ENCODE peak calls at places on chromosomes 12 and 14, in ten cellular contexts. N is stomach; M is tibial artery; C is psoas muscle; X is kidney; W is AG04450; Q is foreskin fibroblast; L is MM.1S; P is CD8-positive, alpha-beta T cell; S is dorsolateral prefrontal cortex. U is an unnamed sample.

GRCh38 chr14:72450473-72451044 is 443.3 kb downstream of the DPF3 start:
- DNase-seq in N (no peak), M (no peak), C (no peak), X (no peak), W (no peak), Q (no peak), L (no peak), P (no peak), S (no peak), U (no peak)

GRCh38 chr14:94738786-94739185 is 31.1 kb downstream of the GSC start:
- DNase-seq in N (no peak), M (no peak), C (no peak), X (no peak), W (no peak), Q (no peak), L (no peak), P (no peak), S (no peak), U (peak)

GRCh38 chr12:32897688-32898573 is 1.4 kb upstream of the PKP2 start:
- DNase-seq in N (no peak), M (no peak), C (no peak), X (no peak), W (no peak), Q (no peak), L (no peak), P (no peak), S (no peak), U (no peak)

GRCh38 chr12:52006726-52007157 is at the start of gene TAMALIN:
- DNase-seq in N (peak), M (peak), C (peak), X (peak), W (no peak), Q (no peak), L (no peak), P (peak), S (peak), U (peak)

GRCh38 chr12:7190268-7191055 is 976 bp downstream of the PEX5 start:
- DNase-seq in N (no peak), M (peak), C (peak), X (peak), W (no peak), Q (no peak), L (no peak), P (no peak), S (peak), U (peak)

GRCh38 chr14:100979780-100980179 is 76.3 kb upstream of the RTL1 start:
- DNase-seq in N (no peak), M (no peak), C (no peak), X (no peak), W (peak), Q (peak), L (no peak), P (no peak), S (no peak), U (peak)

GRCh38 chr12:80494836-80495235 is 50.8 kb downstream of the PTPRQ start:
- DNase-seq in N (no peak), M (no peak), C (no peak), X (no peak), W (no peak), Q (no peak), L (no peak), P (no peak), S (no peak), U (no peak)

GRCh38 chr14:102591372-102591943 is 991 bp upstream of the RCOR1 start:
- DNase-seq in N (peak), M (peak), C (peak), X (peak), W (no peak), Q (no peak), L (no peak), P (peak), S (peak), U (peak)

GRCh38 chr14:75176142-75176820 is at the start of gene TMED10:
- DNase-seq in N (peak), M (peak), C (peak), X (peak), W (peak), Q (peak), L (peak), P (peak), S (peak), U (peak)

GRCh38 chr14:73833530-73834257 is 17.9 kb upstream of the PTGR2 start:
- DNase-seq in N (no peak), M (no peak), C (no peak), X (peak), W (no peak), Q (peak), L (no peak), P (no peak), S (peak), U (peak)

GRCh38 chr14:54580933-54581332 is 14.0 kb downstream of the SAMD4A start:
- DNase-seq in N (no peak), M (no peak), C (no peak), X (no peak), W (no peak), Q (no peak), L (no peak), P (no peak), S (no peak), U (no peak)

GRCh38 chr14:51668870-51669269 is 17.2 kb downstream of the FRMD6 start:
- DNase-seq in N (no peak), M (no peak), C (no peak), X (no peak), W (no peak), Q (no peak), L (no peak), P (no peak), S (no peak), U (peak)

GRCh38 chr12:120262852-120263724 is 2.4 kb downstream of the PXN start:
- DNase-seq in N (no peak), M (no peak), C (peak), X (peak), W (no peak), Q (no peak), L (no peak), P (no peak), S (no peak), U (peak)

GRCh38 chr12:104137175-104137901 is 672 bp downstream of the NFYB start:
- DNase-seq in N (peak), M (peak), C (peak), X (peak), W (peak), Q (peak), L (peak), P (peak), S (no peak), U (peak)

GRCh38 chr12:214005-214736 is at the start of gene SLC6A12:
- DNase-seq in N (no peak), M (no peak), C (no peak), X (peak), W (no peak), Q (no peak), L (no peak), P (no peak), S (no peak), U (no peak)

GRCh38 chr14:22096511-22096890 is 422.9 kb upstream of the OR4E1 start:
- DNase-seq in N (no peak), M (no peak), C (no peak), X (no peak), W (no peak), Q (no peak), L (peak), P (no peak), S (no peak), U (no peak)

GRCh38 chr12:12892670-12893290 is 1.4 kb downstream of the GPRC5A start:
- DNase-seq in N (no peak), M (no peak), C (no peak), X (no peak), W (no peak), Q (no peak), L (no peak), P (no peak), S (no peak), U (no peak)
- H3K4me3 ChIP-seq in N (no peak), M (peak), C (no peak), X (no peak), W (peak), Q (peak), L (no peak), P (no peak), S (no peak), U (peak)

GRCh38 chr12:106315523-106315922 is 13.0 kb downstream of the TCP11L2 start:
- DNase-seq in N (no peak), M (no peak), C (no peak), X (no peak), W (no peak), Q (no peak), L (no peak), P (no peak), S (no peak), U (no peak)
- TF ChIP-seq CTCF in N (no peak), M (no peak), C (no peak), X (no peak), W (no peak), Q (no peak), L (no peak), P (no peak), S (no peak), U (no peak)

GRCh38 chr12:116887244-116887643 is 6.0 kb upstream of the HRK start:
- DNase-seq in N (no peak), M (no peak), C (no peak), X (no peak), W (no peak), Q (no peak), L (no peak), P (no peak), S (no peak), U (no peak)
- H3K4me3 ChIP-seq in N (no peak), M (no peak), C (no peak), X (no peak), W (no peak), Q (no peak), L (no peak), P (no peak), S (no peak), U (no peak)

GRCh38 chr12:43131304-43131703 is 420.7 kb downstream of the ADAMTS20 start:
- DNase-seq in N (no peak), M (no peak), C (no peak), X (no peak), W (no peak), Q (no peak), L (no peak), P (no peak), S (no peak), U (no peak)

GRCh38 chr12:43132291-43132690 is 419.7 kb downstream of the ADAMTS20 start:
- DNase-seq in N (no peak), M (no peak), C (no peak), X (no peak), W (no peak), Q (no peak), L (no peak), P (no peak), S (no peak), U (no peak)

GRCh38 chr12:43126652-43127051 is 425.4 kb downstream of the ADAMTS20 start:
- DNase-seq in N (no peak), M (no peak), C (no peak), X (no peak), W (no peak), Q (no peak), L (no peak), P (no peak), S (no peak), U (no peak)
- TF ChIP-seq CTCF in N (no peak), M (no peak), C (no peak), X (no peak), W (no peak), Q (no peak), L (no peak), P (no peak), S (no peak), U (no peak)

DNA sequence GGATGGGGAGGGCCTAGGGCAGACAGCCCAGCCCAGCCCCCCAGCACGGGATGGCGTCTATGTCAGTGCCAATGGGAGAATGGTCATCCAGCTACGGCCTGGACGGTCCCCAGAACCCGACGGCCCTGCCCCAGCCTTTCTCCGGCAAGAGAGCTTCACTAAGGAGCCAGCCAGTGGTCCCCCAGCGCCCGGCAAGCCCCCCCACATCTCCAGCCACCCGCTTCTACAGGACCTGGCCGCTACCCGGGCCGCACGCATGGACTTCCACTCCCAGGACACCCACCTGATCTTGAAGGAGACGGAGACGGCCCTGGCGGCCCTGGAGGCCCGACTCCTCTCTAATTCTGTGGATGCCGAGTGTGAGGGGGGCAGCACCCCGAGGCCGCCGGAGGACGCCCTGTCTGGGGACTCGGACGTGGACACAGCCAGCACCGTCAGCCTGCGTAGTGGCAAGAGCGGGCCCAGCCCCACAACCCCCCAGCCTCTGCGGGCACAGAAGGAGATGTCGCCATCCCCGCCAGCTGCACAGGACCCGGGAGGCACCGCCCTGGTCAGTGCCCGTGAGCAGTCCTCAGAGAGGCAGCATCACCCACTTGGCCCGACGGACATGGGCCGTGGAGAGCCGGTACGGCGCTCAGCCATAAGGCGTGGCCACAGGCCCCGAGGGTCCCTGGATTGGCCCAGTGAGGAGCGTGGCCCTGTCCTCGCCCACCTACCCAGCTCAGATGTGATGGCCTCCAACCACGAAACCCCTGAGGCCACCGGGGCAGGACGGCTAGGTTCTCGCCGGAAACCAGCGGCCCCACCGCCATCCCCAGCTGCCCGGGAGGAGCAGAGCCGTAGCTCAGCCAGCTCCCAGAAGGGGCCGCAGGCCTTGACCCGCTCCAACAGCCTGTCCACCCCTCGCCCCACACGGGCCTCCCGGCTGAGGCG is 21.9 kb downstream of the CEP170B start:
- DNase-seq in N (no peak), M (no peak), C (peak), X (peak), W (no peak), Q (no peak), L (no peak), P (no peak), S (no peak), U (no peak)
- H3K4me3 ChIP-seq in N (no peak), M (no peak), C (no peak), X (no peak), W (no peak), Q (no peak), L (no peak), P (no peak), S (no peak), U (no peak)

DNA sequence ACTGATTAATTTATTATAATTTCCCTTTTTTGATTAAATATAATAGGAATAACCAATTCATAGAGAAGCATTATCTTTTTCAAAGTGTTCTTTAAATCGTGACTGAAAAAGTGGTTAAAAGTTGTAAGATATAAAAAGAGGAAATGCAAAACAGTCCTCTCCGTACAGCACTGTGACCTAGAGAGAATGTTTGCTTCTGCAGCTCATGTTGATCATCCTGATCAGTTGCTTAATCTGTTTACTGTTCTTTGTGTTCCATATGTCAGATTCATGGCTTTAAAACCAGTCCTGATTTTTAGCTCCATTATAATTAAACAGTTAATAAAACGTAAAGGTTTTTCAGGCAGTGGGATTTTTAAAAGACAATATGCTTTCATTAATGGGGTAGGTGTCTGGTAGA is 4.7 kb downstream of the TTC8 start:
- DNase-seq in N (no peak), M (no peak), C (no peak), X (no peak), W (no peak), Q (no peak), L (no peak), P (no peak), S (no peak), U (no peak)
- TF ChIP-seq CTCF in N (no peak), M (no peak), C (no peak), X (no peak), W (no peak), Q (no peak), L (no peak), P (no peak), S (no peak), U (no peak)

DNA sequence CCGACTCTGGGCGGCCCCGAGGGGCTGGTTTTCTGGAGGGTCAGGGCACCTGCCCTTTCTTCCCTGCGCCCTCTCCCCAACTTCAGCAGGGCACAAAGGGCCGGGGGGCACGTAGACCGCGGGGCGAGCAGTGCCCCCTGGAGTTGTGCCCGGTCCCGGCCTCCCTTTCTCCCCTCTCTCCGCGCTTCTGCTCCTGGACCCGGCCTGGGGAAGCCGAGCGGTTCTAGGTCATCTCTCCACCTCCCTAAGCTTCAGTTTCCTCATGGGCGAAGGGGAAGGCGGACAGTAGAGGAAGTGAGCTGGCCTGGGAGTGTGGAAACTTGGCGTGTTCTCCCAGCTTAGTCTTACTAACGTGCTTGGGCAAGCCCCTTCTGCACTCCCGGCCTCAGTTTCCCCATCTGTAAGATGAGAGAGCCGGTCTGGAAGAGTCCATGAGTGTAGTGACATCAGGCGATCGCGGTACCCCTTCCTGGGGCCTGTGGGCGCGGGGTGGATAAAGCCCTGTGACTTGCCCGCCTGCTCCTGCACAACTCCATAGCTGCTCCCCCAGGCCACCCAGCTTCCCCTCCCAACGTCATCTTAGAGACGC is 158.6 kb upstream of the PARP11 start:
- DNase-seq in N (no peak), M (peak), C (peak), X (no peak), W (no peak), Q (no peak), L (no peak), P (no peak), S (no peak), U (peak)
- H3K4me3 ChIP-seq in N (peak), M (peak), C (peak), X (no peak), W (no peak), Q (no peak), L (no peak), P (peak), S (peak), U (peak)

GRCh38 chr12:91483471-91483985 is 300.9 kb upstream of the DCN start:
- DNase-seq in N (no peak), M (no peak), C (no peak), X (no peak), W (no peak), Q (no peak), L (no peak), P (no peak), S (no peak), U (no peak)

GRCh38 chr12:91482231-91482630 is 299.6 kb upstream of the DCN start:
- DNase-seq in N (no peak), M (no peak), C (no peak), X (no peak), W (no peak), Q (no peak), L (no peak), P (no peak), S (no peak), U (no peak)

DNA sequence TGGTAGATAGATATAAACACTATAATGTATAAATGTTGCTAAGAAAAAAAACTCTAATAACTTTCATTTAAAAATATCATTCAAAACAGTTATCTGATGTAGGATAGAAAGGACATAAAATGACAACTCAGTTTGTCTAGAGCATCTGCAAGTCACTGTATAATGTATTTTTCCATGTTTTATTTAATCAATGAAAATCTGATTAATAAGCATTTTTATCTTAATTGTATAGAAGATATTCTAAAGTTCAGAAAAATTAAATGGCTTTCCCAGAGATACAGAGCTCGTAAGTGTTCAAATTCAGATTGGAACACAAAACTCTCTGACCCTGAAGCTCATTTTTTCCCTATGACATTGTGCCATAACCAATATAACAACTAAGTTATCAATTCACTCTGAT is 295.9 kb upstream of the DCN start:
- DNase-seq in N (no peak), M (no peak), C (no peak), X (no peak), W (no peak), Q (no peak), L (no peak), P (no peak), S (no peak), U (no peak)
- TF ChIP-seq CTCF in N (no peak), M (no peak), C (no peak), X (no peak), W (no peak), Q (no peak), L (no peak), P (no peak), S (no peak), U (no peak)

U was measured in cardiac fibroblast.